ENCODE peak calls at places on chromosomes 5 and 9, in five cellular contexts. R is dorsolateral prefrontal cortex, E is GM12878, U is cardiac muscle cell, K is kidney. P is an unnamed sample.

GRCh38 chr5:37641933-37642332 is 197.9 kb downstream of the GDNF start:
- DNase-seq in R (no peak), E (no peak), U (no peak), K (no peak), P (no peak)

GRCh38 chr9:109856785-109857184 is 76.8 kb downstream of the PALM2AKAP2 start:
- DNase-seq in R (peak), E (no peak), U (peak), K (peak), P (no peak)

GRCh38 chr5:169548315-169548714 is 35.3 kb upstream of the SPDL1 start:
- DNase-seq in R (no peak), E (no peak), U (peak), K (no peak), P (no peak)

GRCh38 chr5:73170522-73170921 is 2.5 kb upstream of the TMEM174 start:
- DNase-seq in R (no peak), E (no peak), U (peak), K (no peak), P (no peak)

GRCh38 chr5:81420039-81420667 is 26.2 kb upstream of the ACOT12 start:
- DNase-seq in R (no peak), E (no peak), U (no peak), K (no peak), P (no peak)

GRCh38 chr5:19771174-19771835 is 216.7 kb downstream of the CDH18 start:
- DNase-seq in R (no peak), E (no peak), U (peak), K (no peak), P (no peak)

GRCh38 chr5:81749562-81750307 is 1.2 kb downstream of the SSBP2 start:
- DNase-seq in R (peak), E (peak), U (peak), K (peak), P (peak)

GRCh38 chr5:1299511-1299850 is 4.6 kb upstream of the TERT start:
- DNase-seq in R (no peak), E (no peak), U (no peak), K (peak), P (peak)

GRCh38 chr9:70255521-70255920 is 3.3 kb upstream of the SMC5 start:
- DNase-seq in R (no peak), E (no peak), U (no peak), K (no peak), P (no peak)

GRCh38 chr5:128597151-128597550 is 59.1 kb upstream of the FBN2 start:
- DNase-seq in R (no peak), E (no peak), U (no peak), K (no peak), P (no peak)

GRCh38 chr9:4558599-4558998 is 68.3 kb downstream of the SLC1A1 start:
- DNase-seq in R (no peak), E (no peak), U (peak), K (no peak), P (no peak)
- H3K27ac ChIP-seq in R (no peak), E (peak), U (no peak), K (no peak), P (no peak)

DNA sequence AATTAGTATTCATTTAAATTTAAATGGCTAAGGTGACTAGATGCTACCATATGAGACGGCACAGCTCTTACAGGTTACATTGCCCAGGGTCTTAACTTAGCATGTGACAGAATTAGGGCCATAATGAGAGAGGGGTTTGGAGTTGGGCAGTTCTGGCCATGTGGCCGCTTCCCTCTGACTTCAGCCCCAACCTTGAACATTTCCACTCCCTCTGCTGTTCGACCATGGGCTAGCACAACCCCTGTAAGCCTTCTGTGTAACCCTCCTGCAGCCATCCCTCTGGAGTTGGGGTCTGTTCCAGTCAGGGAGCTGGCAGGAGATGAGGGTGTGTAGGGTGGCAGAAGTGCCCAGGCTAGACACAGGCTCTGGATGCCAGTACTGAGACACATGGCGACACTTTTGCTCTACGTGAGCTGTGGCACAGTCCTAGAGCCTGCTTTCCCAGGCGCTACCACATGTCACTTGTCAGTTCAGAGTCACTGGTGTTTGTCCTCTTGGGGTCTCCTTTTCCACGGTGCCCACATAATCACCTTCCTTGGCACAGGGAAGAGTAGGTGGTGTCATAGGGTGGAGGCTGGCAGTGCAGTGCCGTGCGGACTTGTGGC is 128.7 kb upstream of the PITX1 start:
- DNase-seq in R (no peak), E (no peak), U (no peak), K (no peak), P (no peak)
- TF ChIP-seq CTCF in R (no peak), E (no peak), U (no peak), K (no peak), P (no peak)

DNA sequence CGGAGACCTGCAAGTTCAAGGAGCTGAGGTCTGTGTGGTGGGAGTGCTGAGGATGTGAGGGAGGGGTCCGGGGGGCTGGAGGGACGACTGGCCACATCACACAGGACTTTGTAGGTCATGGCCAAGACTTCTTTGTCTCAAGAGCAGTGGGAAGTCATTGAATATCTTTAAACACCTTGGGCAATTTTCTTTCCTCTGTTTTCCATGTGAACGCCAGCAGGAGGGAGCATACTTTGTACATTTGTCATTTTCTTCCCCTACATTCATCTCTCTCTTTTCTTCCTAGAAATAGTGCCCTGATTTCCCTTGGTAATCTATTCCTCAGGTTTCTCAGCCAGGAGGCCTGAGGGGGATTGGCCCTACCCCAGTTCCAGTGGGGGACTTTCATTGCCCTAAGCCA is 153.7 kb upstream of the MSX2 start:
- DNase-seq in R (no peak), E (no peak), U (no peak), K (no peak), P (no peak)
- H3K27ac ChIP-seq in R (no peak), E (no peak), U (no peak), K (no peak), P (no peak)

DNA sequence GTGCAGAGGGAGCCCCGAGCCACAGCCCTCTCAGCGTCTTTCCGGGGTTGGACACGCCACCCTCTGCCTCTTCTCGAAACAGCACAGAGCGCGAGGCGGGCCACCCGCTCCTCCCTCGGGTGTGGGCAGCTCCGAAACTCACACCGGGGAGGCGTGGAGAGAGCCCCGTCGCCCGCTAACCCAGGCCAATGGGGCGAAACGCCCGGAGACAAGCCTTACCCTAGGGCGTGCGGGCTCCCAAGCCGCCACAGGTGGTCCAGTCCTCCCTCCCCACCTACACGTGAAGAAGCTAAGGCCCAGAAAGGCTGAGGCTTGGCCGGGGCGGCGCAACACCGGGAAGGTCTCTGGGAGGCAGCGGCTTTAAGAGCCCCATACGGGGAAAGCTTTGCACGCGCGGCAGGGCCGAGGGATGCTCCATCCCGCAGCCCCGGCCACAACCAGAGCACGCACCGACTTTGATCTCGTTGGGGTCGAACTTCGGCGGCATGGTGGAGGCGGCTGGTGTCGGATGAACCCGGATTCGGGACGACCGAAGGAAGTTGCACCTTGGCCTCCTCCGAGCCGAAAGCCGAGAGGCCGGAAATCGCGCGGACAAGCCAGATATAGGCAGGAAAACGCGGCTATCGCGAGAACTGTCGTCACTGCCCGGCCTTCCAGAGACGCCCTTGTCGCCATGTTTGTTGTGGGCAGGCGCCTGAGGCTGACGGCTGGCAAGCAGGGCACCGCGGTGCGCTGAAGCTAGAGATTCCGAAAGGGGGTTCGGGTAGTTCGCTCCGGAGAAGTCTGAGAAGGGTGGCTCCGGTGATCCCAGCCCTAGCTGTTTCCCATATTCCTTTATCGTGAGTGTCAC is at the start of the genes LRSAM1 and RPL12:
- DNase-seq in R (peak), E (peak), U (peak), K (peak), P (peak)
- TF ChIP-seq CTCF in R (no peak), E (peak), U (no peak), K (no peak), P (no peak)

DNA sequence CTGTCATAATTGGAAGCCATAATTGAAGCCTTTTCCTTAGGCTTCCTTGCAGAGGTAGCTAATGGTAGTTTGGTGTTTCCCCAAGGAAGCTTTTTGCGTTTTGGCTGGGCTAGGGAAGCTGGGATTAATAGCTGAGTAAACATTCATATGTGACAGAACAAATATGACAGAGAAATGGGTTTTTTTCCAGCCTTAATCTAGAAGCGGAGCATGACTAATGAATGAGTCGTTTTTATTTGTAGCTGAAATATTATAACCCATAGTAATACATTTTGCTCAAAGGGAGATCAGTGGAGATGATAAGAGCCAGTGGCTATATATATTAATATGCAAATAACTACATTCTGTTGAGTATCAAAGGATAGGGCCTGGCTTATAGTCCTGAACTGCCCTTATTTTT is 17.1 kb downstream of the HMGXB3 start:
- DNase-seq in R (no peak), E (no peak), U (no peak), K (no peak), P (no peak)
- H3K27ac ChIP-seq in R (no peak), E (no peak), U (no peak), K (no peak), P (no peak)